ENCODE peak calls at places on chromosomes 4 and X, in six cellular contexts. E is AG04450, Z is pons, X is MV-4-11, N is sigmoid colon, L is spleen. C is an unnamed sample.

GRCh38 chrX:132219343-132219768 is at the start of gene RAP2C:
- DNase-seq in N (peak), X (peak), L (peak), E (no peak), Z (peak), C (peak)

GRCh38 chrX:155279873-155280272 is 15.6 kb upstream of the RAB39B start:
- DNase-seq in E (no peak), Z (no peak), X (no peak), L (no peak), N (no peak), C (no peak)

GRCh38 chr4:154691229-154691628 is 52.6 kb upstream of the LRAT start:
- DNase-seq in E (no peak), L (no peak), Z (no peak), X (no peak), N (no peak), C (no peak)

GRCh38 chr4:157713342-157713741 is 459.5 kb downstream of the GASK1B start:
- DNase-seq in Z (peak), E (no peak), L (no peak), N (no peak), X (no peak), C (peak)

GRCh38 chr4:24810016-24810415 is 14.6 kb downstream of the SOD3 start:
- DNase-seq in L (no peak), N (no peak), E (peak), X (no peak), Z (no peak), C (no peak)

GRCh38 chr4:4849524-4850193 is 9.8 kb upstream of the MSX1 start:
- DNase-seq in E (no peak), N (peak), Z (no peak), L (peak), X (no peak), C (no peak)

GRCh38 chr4:142095886-142096605 is 459.7 kb downstream of the IL15 start:
- DNase-seq in X (no peak), N (peak), E (peak), Z (peak), L (no peak), C (peak)

GRCh38 chrX:40158036-40158706 is 60.4 kb upstream of the BCOR start:
- DNase-seq in X (no peak), N (no peak), E (no peak), L (peak), Z (no peak), C (no peak)

GRCh38 chrX:123140904-123141303 is 43.2 kb upstream of the GRIA3 start:
- DNase-seq in L (no peak), Z (no peak), X (no peak), N (no peak), E (no peak), C (no peak)

GRCh38 chrX:38108364-38108763 is 102.0 kb downstream of the SYTL5 start:
- DNase-seq in Z (no peak), N (no peak), L (no peak), X (no peak), E (no peak), C (no peak)

GRCh38 chrX:78329486-78329885 is 2.1 kb upstream of the CYSLTR1 start:
- DNase-seq in Z (no peak), L (no peak), E (no peak), N (no peak), X (no peak), C (no peak)

GRCh38 chrX:155997436-155997835 is at the start of gene IL9R:
- DNase-seq in E (no peak), N (no peak), L (no peak), Z (no peak), X (no peak), C (no peak)

GRCh38 chrX:72100824-72101351 is 30.8 kb downstream of the RTL5 start:
- DNase-seq in X (peak), E (no peak), Z (peak), L (peak), N (no peak), C (no peak)

GRCh38 chrX:11287505-11287904 is 5.7 kb upstream of the AMELX start:
- DNase-seq in Z (no peak), N (no peak), E (no peak), L (no peak), X (no peak), C (no peak)

GRCh38 chr4:2305766-2306501 is 44.0 kb upstream of the MXD4 start:
- DNase-seq in N (no peak), X (peak), L (peak), Z (no peak), E (no peak), C (no peak)

GRCh38 chrX:23901805-23902204 is 5.9 kb downstream of the APOO start:
- DNase-seq in N (peak), L (no peak), Z (peak), X (peak), E (peak), C (peak)

GRCh38 chrX:132488092-132488749 is 617 bp downstream of the MBNL3 start:
- DNase-seq in N (no peak), Z (peak), E (no peak), L (no peak), X (peak), C (no peak)

GRCh38 chrX:49257074-49257790 is 7.3 kb downstream of the FOXP3 start:
- DNase-seq in N (no peak), X (no peak), L (no peak), E (no peak), Z (no peak), C (no peak)

GRCh38 chrX:129833153-129834004 is 10.3 kb downstream of the ZDHHC9 start:
- DNase-seq in N (no peak), E (peak), Z (no peak), L (no peak), X (no peak), C (no peak)

GRCh38 chrX:136954930-136955329 is 74.4 kb upstream of the RBMX start:
- DNase-seq in N (no peak), L (no peak), X (peak), Z (peak), E (no peak), C (no peak)

GRCh38 chrX:11666180-11666579 is 460 bp upstream of the ARHGAP6 start:
- DNase-seq in L (no peak), N (peak), Z (no peak), X (no peak), E (no peak), C (no peak)

GRCh38 chr4:3442959-3443749 is 1.4 kb downstream of the HGFAC start:
- DNase-seq in N (no peak), L (peak), E (no peak), Z (no peak), X (peak), C (no peak)

GRCh38 chr4:34422472-34422871 is 1821.8 kb downstream of the ARAP2 start:
- DNase-seq in L (no peak), E (no peak), Z (peak), N (no peak), X (no peak), C (no peak)

GRCh38 chr4:650951-651883 is 22.9 kb downstream of the ATP5ME start:
- DNase-seq in L (peak), N (no peak), X (no peak), E (no peak), Z (peak), C (no peak)

GRCh38 chr4:52665592-52665991 is 6.5 kb upstream of the USP46 start:
- DNase-seq in N (no peak), L (no peak), X (no peak), Z (no peak), E (no peak), C (no peak)